ENCODE peak calls at places on chromosomes 13 and 19, in seven cellular contexts. X, O, V, U, Z, E and G are unnamed samples.

GRCh38 chr13:26679411-26679810 is 81.2 kb downstream of the GPR12 start:
- DNase-seq in Z (no peak), U (no peak), E (no peak), O (no peak), V (peak), X (no peak), G (peak)

GRCh38 chr13:91729859-91730258 is 331.4 kb downstream of the GPC5 start:
- DNase-seq in Z (no peak), V (no peak), X (no peak), O (no peak), E (no peak), U (no peak), G (no peak)

GRCh38 chr13:42832341-42833153 is 51.2 kb downstream of the FAM216B start:
- DNase-seq in E (no peak), Z (peak), U (no peak), V (peak), X (no peak), O (no peak), G (peak)

GRCh38 chr13:96816261-96816660 is 178.0 kb downstream of the OXGR1 start:
- DNase-seq in X (no peak), O (no peak), Z (no peak), U (no peak), E (no peak), V (peak), G (no peak)

GRCh38 chr13:28805193-28805819 is 14.8 kb upstream of the MTUS2 start:
- DNase-seq in O (no peak), X (no peak), U (no peak), E (no peak), Z (no peak), V (peak), G (peak)

GRCh38 chr13:67052550-67053237 is 177.4 kb downstream of the PCDH9 start:
- DNase-seq in Z (no peak), U (no peak), E (no peak), O (no peak), V (no peak), X (no peak), G (no peak)

GRCh38 chr19:44722131-44723121 is 23.5 kb downstream of the CEACAM16 start:
- DNase-seq in O (no peak), E (no peak), Z (no peak), U (no peak), V (no peak), X (no peak), G (no peak)

GRCh38 chr19:35848486-35848885 is 3.8 kb downstream of the NPHS1 start:
- DNase-seq in U (no peak), Z (no peak), E (no peak), O (no peak), V (no peak), X (no peak), G (no peak)

GRCh38 chr13:51560336-51560735 is 23.9 kb upstream of the WDFY2 start:
- DNase-seq in V (no peak), E (no peak), O (no peak), Z (no peak), U (no peak), X (no peak), G (no peak)

GRCh38 chr13:38213307-38213706 is 136.3 kb upstream of the UFM1 start:
- DNase-seq in X (no peak), U (no peak), E (no peak), O (no peak), Z (no peak), V (peak), G (no peak)